ENCODE peak calls at places on chromosomes 3 and 15, in six cellular contexts. O is iPS DF 6.9; H is T-helper 2 cell; Y is spleen; G is lower leg skin; E is stimulated activated CD4-positive, alpha-beta T cell treated with anti-CD3 and anti-CD28 coated beads, TNF-alpha, amount 100 ng/mL, for 4 hours. T is an unnamed sample.

GRCh38 chr3:68336042-68336441 is 596.3 kb downstream of the TAFA4 start:
- DNase-seq in O (no peak), H (no peak), Y (no peak), G (no peak), E (no peak), T (no peak)

GRCh38 chr3:122937745-122938144 is 89.8 kb downstream of the SEMA5B start:
- DNase-seq in O (no peak), H (no peak), Y (peak), G (no peak), E (no peak), T (no peak)

GRCh38 chr3:170204023-170204472 is 18.2 kb upstream of the PRKCI start:
- DNase-seq in O (no peak), H (no peak), Y (no peak), G (no peak), E (no peak), T (no peak)

GRCh38 chr3:196942915-196943277 is 568 bp upstream of the NCBP2 start:
- DNase-seq in O (no peak), H (no peak), Y (no peak), G (no peak), E (no peak), T (no peak)

GRCh38 chr3:55615039-55615693 is 128.1 kb upstream of the WNT5A start:
- DNase-seq in O (no peak), H (no peak), Y (no peak), G (no peak), E (no peak), T (no peak)

GRCh38 chr15:47443839-47444238 is 273.5 kb upstream of the SEMA6D start:
- DNase-seq in O (no peak), H (no peak), Y (no peak), G (no peak), E (no peak), T (no peak)

GRCh38 chr3:52317601-52318000 is 1.5 kb downstream of the DNAH1 start:
- DNase-seq in O (peak), H (peak), Y (peak), G (no peak), E (peak), T (no peak)

GRCh38 chr3:130811552-130811951 is 64.9 kb upstream of the PIK3R4 start:
- DNase-seq in O (no peak), H (no peak), Y (no peak), G (no peak), E (no peak), T (no peak)

GRCh38 chr3:159634414-159634813 is 354.2 kb upstream of the IL12A start:
- DNase-seq in O (no peak), H (no peak), Y (no peak), G (no peak), E (no peak), T (no peak)